ENCODE peak calls at places on chromosome 12, in eight cellular contexts. One of them, this sample, is unnamed.

GRCh38 chr12:63968685-63969084 is 124.2 kb downstream of the SRGAP1 start:
- DNase-seq in tibial nerve: no peak
- DNase-seq in right lobe of liver: no peak
- DNase-seq in HEK293T: no peak
- DNase-seq in right cardiac atrium: no peak
- DNase-seq in heart left ventricle: no peak
- DNase-seq in renal cortical epithelial cell: no peak
- DNase-seq in activated T-helper 1 cell treated with Interleukin-2 at 50 U/mL for 16 hours: no peak
- DNase-seq in this sample: peak

GRCh38 chr12:46357438-46358324 is 14.9 kb downstream of the SLC38A2 start:
- DNase-seq in tibial nerve: no peak
- DNase-seq in right lobe of liver: no peak
- DNase-seq in HEK293T: no peak
- DNase-seq in right cardiac atrium: no peak
- DNase-seq in heart left ventricle: no peak
- DNase-seq in renal cortical epithelial cell: peak
- DNase-seq in activated T-helper 1 cell treated with Interleukin-2 at 50 U/mL for 16 hours: no peak
- DNase-seq in this sample: no peak

GRCh38 chr12:79681008-79681590 is 9.7 kb downstream of the PAWR start:
- DNase-seq in tibial nerve: no peak
- DNase-seq in right lobe of liver: no peak
- DNase-seq in HEK293T: no peak
- DNase-seq in right cardiac atrium: no peak
- DNase-seq in heart left ventricle: no peak
- DNase-seq in renal cortical epithelial cell: peak
- DNase-seq in activated T-helper 1 cell treated with Interleukin-2 at 50 U/mL for 16 hours: no peak
- DNase-seq in this sample: no peak

GRCh38 chr12:113224955-113225354 is 3.7 kb downstream of the TPCN1 start:
- DNase-seq in tibial nerve: no peak
- DNase-seq in right lobe of liver: no peak
- DNase-seq in HEK293T: no peak
- DNase-seq in right cardiac atrium: no peak
- DNase-seq in heart left ventricle: no peak
- DNase-seq in renal cortical epithelial cell: no peak
- DNase-seq in activated T-helper 1 cell treated with Interleukin-2 at 50 U/mL for 16 hours: no peak
- DNase-seq in this sample: no peak

GRCh38 chr12:18965210-18965609 is 164.3 kb upstream of the PLEKHA5 start:
- DNase-seq in tibial nerve: no peak
- DNase-seq in right lobe of liver: no peak
- DNase-seq in HEK293T: no peak
- DNase-seq in right cardiac atrium: no peak
- DNase-seq in heart left ventricle: no peak
- DNase-seq in renal cortical epithelial cell: no peak
- DNase-seq in activated T-helper 1 cell treated with Interleukin-2 at 50 U/mL for 16 hours: no peak
- DNase-seq in this sample: no peak

GRCh38 chr12:68065163-68065562 is 75.9 kb downstream of the IFNG-AS1 start:
- DNase-seq in tibial nerve: no peak
- DNase-seq in right lobe of liver: no peak
- DNase-seq in HEK293T: no peak
- DNase-seq in right cardiac atrium: no peak
- DNase-seq in heart left ventricle: no peak
- DNase-seq in renal cortical epithelial cell: no peak
- DNase-seq in activated T-helper 1 cell treated with Interleukin-2 at 50 U/mL for 16 hours: no peak
- DNase-seq in this sample: no peak

GRCh38 chr12:49121047-49121696 is 10.0 kb downstream of the TUBA1B start:
- DNase-seq in tibial nerve: no peak
- DNase-seq in right lobe of liver: peak
- DNase-seq in HEK293T: peak
- DNase-seq in right cardiac atrium: peak
- DNase-seq in heart left ventricle: peak
- DNase-seq in renal cortical epithelial cell: peak
- DNase-seq in activated T-helper 1 cell treated with Interleukin-2 at 50 U/mL for 16 hours: no peak
- DNase-seq in this sample: no peak

GRCh38 chr12:100826323-100826722 is 31.7 kb downstream of the ANO4 start:
- DNase-seq in tibial nerve: no peak
- DNase-seq in right lobe of liver: peak
- DNase-seq in HEK293T: peak
- DNase-seq in right cardiac atrium: peak
- DNase-seq in heart left ventricle: peak
- DNase-seq in renal cortical epithelial cell: peak
- DNase-seq in activated T-helper 1 cell treated with Interleukin-2 at 50 U/mL for 16 hours: no peak
- DNase-seq in this sample: no peak

GRCh38 chr12:65414526-65414925 is 136.0 kb downstream of the MSRB3 start:
- DNase-seq in tibial nerve: no peak
- DNase-seq in right lobe of liver: no peak
- DNase-seq in HEK293T: no peak
- DNase-seq in right cardiac atrium: no peak
- DNase-seq in heart left ventricle: no peak
- DNase-seq in renal cortical epithelial cell: no peak
- DNase-seq in activated T-helper 1 cell treated with Interleukin-2 at 50 U/mL for 16 hours: no peak
- DNase-seq in this sample: no peak

GRCh38 chr12:3207858-3208257 is 130.7 kb downstream of the TSPAN9 start:
- DNase-seq in tibial nerve: no peak
- DNase-seq in right lobe of liver: no peak
- DNase-seq in HEK293T: no peak
- DNase-seq in right cardiac atrium: no peak
- DNase-seq in heart left ventricle: no peak
- DNase-seq in renal cortical epithelial cell: peak
- DNase-seq in activated T-helper 1 cell treated with Interleukin-2 at 50 U/mL for 16 hours: no peak
- DNase-seq in this sample: no peak

GRCh38 chr12:52534482-52534881 is 14.3 kb upstream of the KRT5 start:
- DNase-seq in tibial nerve: no peak
- DNase-seq in right lobe of liver: no peak
- DNase-seq in HEK293T: no peak
- DNase-seq in right cardiac atrium: no peak
- DNase-seq in heart left ventricle: no peak
- DNase-seq in renal cortical epithelial cell: no peak
- DNase-seq in activated T-helper 1 cell treated with Interleukin-2 at 50 U/mL for 16 hours: no peak
- DNase-seq in this sample: no peak

GRCh38 chr12:111224196-111225066 is 144.5 kb downstream of the PHETA1 start:
- DNase-seq in tibial nerve: no peak
- DNase-seq in right lobe of liver: no peak
- DNase-seq in HEK293T: no peak
- DNase-seq in right cardiac atrium: no peak
- DNase-seq in heart left ventricle: no peak
- DNase-seq in renal cortical epithelial cell: no peak
- DNase-seq in activated T-helper 1 cell treated with Interleukin-2 at 50 U/mL for 16 hours: no peak
- DNase-seq in this sample: no peak

GRCh38 chr12:68807576-68808387 is at the start of gene MDM2:
- DNase-seq in tibial nerve: peak
- DNase-seq in right lobe of liver: peak
- DNase-seq in HEK293T: peak
- DNase-seq in right cardiac atrium: peak
- DNase-seq in heart left ventricle: peak
- DNase-seq in renal cortical epithelial cell: peak
- DNase-seq in activated T-helper 1 cell treated with Interleukin-2 at 50 U/mL for 16 hours: peak
- DNase-seq in this sample: peak

GRCh38 chr12:45336331-45336730 is 120.4 kb downstream of the ANO6 start:
- DNase-seq in tibial nerve: no peak
- DNase-seq in right lobe of liver: no peak
- DNase-seq in HEK293T: no peak
- DNase-seq in right cardiac atrium: no peak
- DNase-seq in heart left ventricle: no peak
- DNase-seq in renal cortical epithelial cell: peak
- DNase-seq in activated T-helper 1 cell treated with Interleukin-2 at 50 U/mL for 16 hours: no peak
- DNase-seq in this sample: no peak

GRCh38 chr12:14247166-14247565 is 118.3 kb upstream of the ATF7IP start:
- DNase-seq in tibial nerve: no peak
- DNase-seq in right lobe of liver: no peak
- DNase-seq in HEK293T: no peak
- DNase-seq in right cardiac atrium: no peak
- DNase-seq in heart left ventricle: no peak
- DNase-seq in renal cortical epithelial cell: no peak
- DNase-seq in activated T-helper 1 cell treated with Interleukin-2 at 50 U/mL for 16 hours: no peak
- DNase-seq in this sample: no peak

GRCh38 chr12:39499296-39499695 is 56.4 kb upstream of the KIF21A start:
- DNase-seq in tibial nerve: no peak
- DNase-seq in right lobe of liver: no peak
- DNase-seq in HEK293T: no peak
- DNase-seq in right cardiac atrium: no peak
- DNase-seq in heart left ventricle: no peak
- DNase-seq in renal cortical epithelial cell: no peak
- DNase-seq in activated T-helper 1 cell treated with Interleukin-2 at 50 U/mL for 16 hours: no peak
- DNase-seq in this sample: no peak

GRCh38 chr12:78562358-78563205 is 302.0 kb upstream of the SYT1 start:
- DNase-seq in tibial nerve: no peak
- DNase-seq in right lobe of liver: no peak
- DNase-seq in HEK293T: peak
- DNase-seq in right cardiac atrium: no peak
- DNase-seq in heart left ventricle: no peak
- DNase-seq in renal cortical epithelial cell: peak
- DNase-seq in activated T-helper 1 cell treated with Interleukin-2 at 50 U/mL for 16 hours: no peak
- DNase-seq in this sample: no peak

GRCh38 chr12:89369166-89369565 is 16.9 kb upstream of the DUSP6 start:
- DNase-seq in tibial nerve: no peak
- DNase-seq in right lobe of liver: no peak
- DNase-seq in HEK293T: no peak
- DNase-seq in right cardiac atrium: no peak
- DNase-seq in heart left ventricle: no peak
- DNase-seq in renal cortical epithelial cell: no peak
- DNase-seq in activated T-helper 1 cell treated with Interleukin-2 at 50 U/mL for 16 hours: no peak
- DNase-seq in this sample: no peak

GRCh38 chr12:41605528-41606295 is 417.6 kb downstream of the PDZRN4 start:
- DNase-seq in tibial nerve: no peak
- DNase-seq in right lobe of liver: no peak
- DNase-seq in HEK293T: no peak
- DNase-seq in right cardiac atrium: no peak
- DNase-seq in heart left ventricle: no peak
- DNase-seq in renal cortical epithelial cell: peak
- DNase-seq in activated T-helper 1 cell treated with Interleukin-2 at 50 U/mL for 16 hours: no peak
- DNase-seq in this sample: no peak

GRCh38 chr12:77943466-77943865 is 112.8 kb downstream of the NAV3 start:
- DNase-seq in tibial nerve: no peak
- DNase-seq in right lobe of liver: no peak
- DNase-seq in HEK293T: no peak
- DNase-seq in right cardiac atrium: no peak
- DNase-seq in heart left ventricle: no peak
- DNase-seq in renal cortical epithelial cell: peak
- DNase-seq in activated T-helper 1 cell treated with Interleukin-2 at 50 U/mL for 16 hours: no peak
- DNase-seq in this sample: no peak